ENCODE peak calls at places on chromosomes 13 and 19, in seven cellular contexts. C, P, O, E, I, A and R are unnamed samples.

GRCh38 chr19:35753634-35754364 is 3.0 kb downstream of the HSPB6 start:
- DNase-seq in C (no peak), P (no peak), O (no peak), E (no peak), I (no peak), A (no peak), R (no peak)

GRCh38 chr19:13022111-13022858 is 27.0 kb downstream of the NFIX start:
- DNase-seq in C (no peak), P (no peak), O (peak), E (peak), I (no peak), A (peak), R (no peak)

GRCh38 chr19:49361438-49362047 is 673 bp downstream of the TEAD2 start:
- DNase-seq in C (peak), P (peak), O (peak), E (peak), I (peak), A (peak), R (peak)

GRCh38 chr19:53991224-53992113 is at the start of gene CACNG6:
- DNase-seq in C (no peak), P (no peak), O (no peak), E (no peak), I (no peak), A (no peak), R (no peak)

GRCh38 chr13:42957881-42958280 is 34.2 kb downstream of the EPSTI1 start:
- DNase-seq in C (no peak), P (no peak), O (no peak), E (no peak), I (no peak), A (no peak), R (no peak)

GRCh38 chr19:48507911-48508439 is 3.7 kb downstream of the LMTK3 start:
- DNase-seq in C (no peak), P (no peak), O (no peak), E (no peak), I (no peak), A (no peak), R (no peak)

GRCh38 chr13:27261376-27261775 is 9.3 kb upstream of the RASL11A start:
- DNase-seq in C (no peak), P (no peak), O (no peak), E (no peak), I (no peak), A (no peak), R (no peak)

GRCh38 chr19:54803410-54803809 is at the start of gene KIR2DL4:
- DNase-seq in C (no peak), P (no peak), O (no peak), E (no peak), I (no peak), A (no peak), R (no peak)

GRCh38 chr13:80168089-80168850 is 172.7 kb downstream of the SPRY2 start:
- DNase-seq in C (peak), P (peak), O (peak), E (no peak), I (peak), A (no peak), R (no peak)

GRCh38 chr13:93800342-93800741 is 573.7 kb downstream of the GPC6 start:
- DNase-seq in C (no peak), P (no peak), O (no peak), E (no peak), I (no peak), A (no peak), R (no peak)

DNA sequence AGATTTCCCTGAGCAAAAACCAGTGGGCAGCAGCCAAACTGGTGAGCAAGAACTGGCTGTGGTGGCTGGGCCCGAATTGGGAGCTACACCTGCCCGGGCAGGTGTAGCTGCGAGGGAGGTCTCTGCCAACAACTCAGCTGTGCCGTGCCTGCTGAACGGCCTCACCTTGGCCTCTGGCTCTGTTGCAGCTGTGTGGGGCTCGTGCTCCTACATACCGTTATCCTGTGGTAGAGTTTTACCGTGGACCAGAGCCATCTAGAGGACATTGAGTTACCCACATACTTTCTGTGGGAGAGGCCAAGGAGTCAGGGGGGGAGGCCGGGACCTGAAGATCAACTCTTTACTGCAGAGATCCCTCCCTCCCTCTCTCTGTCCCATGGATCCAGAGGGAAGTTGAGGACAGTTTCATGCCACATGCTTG is 113.2 kb downstream of the TM9SF2 start:
- DNase-seq in C (peak), P (peak), O (peak), E (peak), I (no peak), A (peak), R (no peak)
- TF ChIP-seq CTCF in C (peak), P (peak), O (peak), E (peak), I (peak), A (no peak), R (no peak)

DNA sequence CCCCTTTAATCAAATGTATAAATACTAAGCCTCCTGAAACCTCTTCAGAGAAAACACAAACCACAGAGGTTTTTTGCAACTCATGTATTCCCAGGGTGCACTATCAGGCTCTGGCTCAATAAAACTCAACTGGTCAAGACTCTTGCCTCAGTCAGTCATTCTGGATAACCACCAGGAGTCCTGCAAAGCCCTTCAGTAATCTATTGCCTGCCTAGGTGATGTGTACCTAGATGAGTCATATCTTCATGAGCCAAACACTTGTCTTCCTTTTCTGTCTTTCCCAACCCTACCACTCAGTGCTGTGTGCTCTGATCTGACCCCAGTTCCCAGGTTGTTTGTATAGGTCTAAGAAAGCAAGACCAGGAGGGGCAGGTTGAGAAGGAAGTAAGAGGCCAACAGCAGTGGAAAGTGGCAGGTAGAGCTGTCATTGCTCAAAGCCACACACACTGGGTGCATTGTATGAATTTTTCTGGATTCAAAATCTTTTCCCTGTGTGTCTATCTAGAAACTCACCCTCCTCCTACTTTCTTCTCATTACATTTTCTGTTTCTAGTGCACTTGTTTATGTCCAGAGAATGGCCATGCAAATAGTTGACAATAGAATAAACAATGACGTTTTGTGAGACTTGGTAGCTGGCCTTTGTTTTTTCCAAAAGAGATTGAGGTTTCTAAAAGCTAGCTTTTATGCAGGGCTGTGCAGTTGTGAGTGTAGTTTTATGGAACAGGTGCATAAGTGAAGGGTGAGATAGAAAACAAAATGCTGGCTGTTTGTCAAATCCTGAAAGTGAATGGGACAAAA is 48.1 kb downstream of the PSG1 start:
- DNase-seq in C (peak), P (no peak), O (no peak), E (no peak), I (no peak), A (no peak), R (no peak)
- TF ChIP-seq CTCF in C (peak), P (no peak), O (no peak), E (no peak), I (no peak), A (no peak), R (no peak)

GRCh38 chr19:10655457-10656312 is 1.5 kb downstream of the ILF3 start:
- DNase-seq in C (peak), P (peak), O (no peak), E (no peak), I (peak), A (peak), R (no peak)
- TF ChIP-seq CTCF in C (peak), P (no peak), O (no peak), E (peak), I (no peak), A (no peak), R (no peak)

GRCh38 chr13:44978328-44978727 is 10.9 kb downstream of the NUFIP1 start:
- DNase-seq in C (no peak), P (no peak), O (no peak), E (no peak), I (no peak), A (no peak), R (no peak)
- TF ChIP-seq CTCF in C (no peak), P (no peak), O (no peak), E (no peak), I (peak), A (no peak), R (no peak)

DNA sequence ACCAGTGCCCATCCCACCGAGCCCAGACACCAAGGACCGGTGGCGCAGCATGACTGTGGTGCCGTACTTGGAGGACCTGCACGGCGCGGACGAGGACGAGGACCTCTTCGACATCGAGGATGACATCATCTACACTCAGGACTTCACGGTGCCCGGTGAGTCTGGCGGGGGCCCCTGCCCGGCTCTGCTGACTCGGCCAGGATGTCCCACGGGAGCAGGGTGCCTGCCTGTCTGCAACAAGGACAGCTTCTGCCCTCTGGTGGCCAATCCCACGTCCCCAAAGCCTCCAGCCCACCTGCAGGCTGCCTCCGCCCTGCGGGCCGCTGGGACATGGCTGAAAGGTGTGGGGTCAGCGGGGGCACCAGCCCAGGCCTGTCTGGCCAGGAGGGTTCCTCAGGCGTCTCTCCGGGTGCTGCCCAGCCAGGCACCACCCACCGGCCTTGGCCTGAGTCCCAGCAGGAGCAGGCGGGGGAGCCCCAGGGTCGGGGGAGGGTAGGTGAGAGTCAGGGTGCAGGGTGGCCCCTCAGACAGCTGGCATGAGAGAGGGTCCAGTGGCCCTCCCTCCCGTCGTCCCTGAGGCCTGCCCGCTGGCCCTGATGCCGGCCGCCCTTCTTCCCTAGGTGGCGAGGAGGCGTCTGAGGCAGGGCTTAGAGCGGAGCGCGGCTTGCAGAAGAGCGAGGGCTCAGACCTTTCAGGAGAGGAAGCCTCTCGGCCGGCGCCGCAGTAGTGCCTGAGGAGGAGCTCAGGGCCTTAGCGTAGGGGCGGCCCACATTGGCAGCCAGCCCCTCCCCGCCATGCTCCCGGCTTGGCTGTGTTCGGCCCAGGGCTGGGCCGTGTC is 14.6 kb downstream of the CBARP start:
- DNase-seq in C (peak), P (peak), O (peak), E (peak), I (peak), A (no peak), R (no peak)
- TF ChIP-seq CTCF in C (peak), P (peak), O (no peak), E (peak), I (peak), A (no peak), R (no peak)

DNA sequence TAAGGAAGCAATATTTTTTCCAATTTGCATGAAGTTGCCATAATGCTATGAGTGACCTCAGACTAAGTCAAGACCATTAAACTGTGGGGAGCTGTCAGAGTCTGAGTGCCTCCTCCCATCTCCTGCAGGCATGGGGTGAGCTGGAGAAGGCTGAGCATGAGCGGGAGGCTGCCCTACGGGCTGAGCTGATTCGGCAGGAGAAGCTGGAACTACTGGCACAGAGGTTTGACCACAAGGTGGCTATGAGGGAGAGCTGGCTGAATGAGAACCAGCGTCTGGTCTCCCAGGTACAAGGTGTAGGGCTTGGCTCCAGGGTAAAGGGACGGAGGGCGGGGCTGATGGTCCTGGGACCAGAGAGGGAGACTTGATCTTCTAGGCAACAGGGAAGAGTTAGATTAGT is 35.8 kb downstream of the SPTBN4 start:
- DNase-seq in C (peak), P (no peak), O (no peak), E (peak), I (no peak), A (peak), R (no peak)
- TF ChIP-seq CTCF in C (peak), P (peak), O (no peak), E (no peak), I (peak), A (no peak), R (no peak)

GRCh38 chr13:36979361-36980040 is 19.6 kb downstream of the ALG5 start:
- DNase-seq in C (no peak), P (peak), O (no peak), E (no peak), I (no peak), A (no peak), R (no peak)

GRCh38 chr13:36986462-36987240 is 12.5 kb downstream of the ALG5 start:
- DNase-seq in C (peak), P (no peak), O (no peak), E (no peak), I (peak), A (no peak), R (no peak)

GRCh38 chr13:36981156-36981743 is 17.9 kb downstream of the ALG5 start:
- DNase-seq in C (peak), P (no peak), O (peak), E (peak), I (peak), A (no peak), R (no peak)
- TF ChIP-seq CTCF in C (peak), P (peak), O (peak), E (peak), I (peak), A (no peak), R (no peak)

GRCh38 chr19:41883821-41884733 is 1.1 kb downstream of the ARHGEF1 start:
- DNase-seq in C (peak), P (peak), O (peak), E (peak), I (peak), A (peak), R (peak)
- TF ChIP-seq CTCF in C (no peak), P (peak), O (no peak), E (peak), I (no peak), A (no peak), R (no peak)

DNA sequence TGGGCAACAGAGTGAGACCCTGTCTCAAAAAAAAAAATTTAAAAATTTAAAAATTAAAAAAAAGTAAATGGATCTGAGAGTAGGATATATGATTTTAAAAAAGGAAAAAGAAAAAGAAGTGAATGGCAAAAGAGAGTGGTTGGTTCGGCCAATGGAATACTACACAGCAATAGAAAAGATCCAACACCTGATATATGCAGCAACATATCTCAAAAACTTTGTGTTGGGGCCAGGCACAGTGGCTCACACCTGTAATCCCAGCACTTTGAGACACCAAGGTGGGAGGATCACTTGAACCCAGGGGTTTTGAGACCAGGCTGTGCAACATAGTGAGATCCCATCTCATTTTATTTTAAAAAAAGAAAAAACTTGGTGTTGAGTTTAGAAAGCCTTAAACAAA is 1.4 kb upstream of the LYPD3 start:
- DNase-seq in C (no peak), P (no peak), O (no peak), E (no peak), I (no peak), A (no peak), R (no peak)
- TF ChIP-seq CTCF in C (no peak), P (no peak), O (no peak), E (no peak), I (no peak), A (no peak), R (no peak)

DNA sequence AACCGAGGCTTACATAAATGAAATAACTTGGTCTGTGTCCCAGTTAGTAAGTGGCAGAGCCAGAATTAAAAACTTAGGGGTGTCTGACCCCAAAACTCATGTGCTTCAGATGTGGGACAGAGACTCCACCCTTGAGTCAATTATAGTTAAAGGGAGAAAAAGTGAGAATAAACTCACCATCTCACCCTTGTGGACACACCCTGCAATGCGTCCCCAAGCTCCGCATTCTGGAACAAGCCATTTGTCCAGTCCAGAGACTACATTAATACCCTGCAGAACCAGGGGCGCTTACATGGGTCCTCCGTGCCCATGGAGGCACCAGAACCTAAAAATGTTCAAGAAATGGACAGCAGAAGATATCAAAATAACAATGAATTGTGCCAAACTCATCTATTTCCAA is 207.0 kb upstream of the ZNF507 start:
- DNase-seq in C (no peak), P (no peak), O (no peak), E (no peak), I (no peak), A (no peak), R (no peak)
- TF ChIP-seq CTCF in C (no peak), P (peak), O (no peak), E (no peak), I (no peak), A (no peak), R (no peak)